ENCODE peak calls at places on chromosomes 11 and 22, in four cellular contexts. G is M059J, E is substantia nigra, Y is AG04450. K is an unnamed sample.
A peak's percentile ranks its signal among the peaks of the same experiment; 100 is the strongest.

GRCh38 chr11:69729252-69729651 is 25.4 kb upstream of the FGF19 start:
- DNase-seq in G (no peak), Y (no peak), E (no peak), K (no peak)

GRCh38 chr11:65624931-65625627 is 9.5 kb downstream of the PCNX3 start:
- DNase-seq in G (no peak), E (no peak), Y (no peak), K (no peak)

GRCh38 chr22:23065495-23066122 is 4.7 kb upstream of the GNAZ start:
- DNase-seq in G (no peak), E (no peak), Y (no peak), K (peak; percentile 53)

GRCh38 chr22:25903294-25903693 is 161.3 kb downstream of the MYO18B start:
- DNase-seq in E (no peak), Y (no peak), G (no peak), K (no peak)

GRCh38 chr11:94740975-94741707 is 27.0 kb upstream of the AMOTL1 start:
- DNase-seq in Y (no peak), G (peak; percentile 86), E (no peak), K (peak; percentile 65)

GRCh38 chr11:44618561-44619425 is 53.3 kb downstream of the CD82 start:
- DNase-seq in E (no peak), G (no peak), Y (no peak), K (peak; percentile 57)

GRCh38 chr11:76293189-76293631 is 86.9 kb upstream of the WNT11 start:
- DNase-seq in G (no peak), Y (no peak), E (no peak), K (no peak)

GRCh38 chr22:43407591-43407990 is 4.2 kb upstream of the MPPED1 start:
- DNase-seq in Y (no peak), G (no peak), E (no peak), K (no peak)

GRCh38 chr11:129489254-129489653 is 113.6 kb downstream of the BARX2 start:
- DNase-seq in Y (no peak), E (no peak), G (no peak), K (no peak)

GRCh38 chr11:282630-283360 is 4.6 kb downstream of the NLRP6 start:
- DNase-seq in Y (no peak), G (no peak), E (no peak), K (no peak)

GRCh38 chr11:113840932-113841664 is 34.3 kb downstream of the USP28 start:
- DNase-seq in Y (no peak), E (no peak), G (no peak), K (no peak)

GRCh38 chr22:22018825-22019658 is 36.5 kb upstream of the TOP3B start:
- DNase-seq in Y (no peak), G (no peak), E (no peak), K (no peak)

GRCh38 chr11:114319716-114320328 is 23.6 kb downstream of the NNMT start:
- DNase-seq in G (no peak), Y (no peak), E (no peak), K (no peak)

GRCh38 chr11:74388678-74389327 is 9.4 kb downstream of the PGM2L1 start:
- DNase-seq in Y (no peak), E (peak; percentile 8), G (peak; percentile 74), K (no peak)

GRCh38 chr11:62542111-62542745 is 4.4 kb downstream of the AHNAK start:
- DNase-seq in E (no peak), Y (no peak), G (no peak), K (no peak)

GRCh38 chr11:95922099-95922498 is 1.8 kb downstream of the MTMR2 start:
- DNase-seq in E (no peak), Y (no peak), G (peak; percentile 17), K (no peak)

GRCh38 chr11:77202941-77203900 is 75.2 kb downstream of the MYO7A start:
- DNase-seq in G (no peak), E (no peak), Y (no peak), K (peak; percentile 57)

K was measured in upper lobe of right lung.